ENCODE peak calls at places on chromosomes 1 and 21, in five cellular contexts. One of them, this sample, is unnamed.

GRCh38 chr1:196611873-196612272 is 3.6 kb upstream of the KCNT2 start:
- DNase-seq in HFF-Myc: no peak
- DNase-seq in NB4: no peak
- DNase-seq in adrenal gland: no peak
- DNase-seq in GM23248: no peak
- DNase-seq in this sample: no peak

GRCh38 chr1:169711469-169712308 is at the start of gene SELL:
- DNase-seq in GM23248: peak; percentile 80
- DNase-seq in NB4: peak; percentile 71
- DNase-seq in HFF-Myc: peak; percentile 21
- DNase-seq in adrenal gland: peak; percentile 63
- DNase-seq in this sample: peak; percentile 86

GRCh38 chr1:29420196-29420595 is 183.9 kb downstream of the PTPRU start:
- DNase-seq in HFF-Myc: no peak
- DNase-seq in adrenal gland: no peak
- DNase-seq in NB4: no peak
- DNase-seq in GM23248: no peak
- DNase-seq in this sample: no peak

GRCh38 chr21:44871576-44872265 is 1.8 kb downstream of the PTTG1IP start:
- DNase-seq in GM23248: peak; percentile 94
- DNase-seq in adrenal gland: peak; percentile 74
- DNase-seq in HFF-Myc: no peak
- DNase-seq in NB4: no peak
- DNase-seq in this sample: peak; percentile 37

GRCh38 chr21:7951854-7952519 is 2569.4 kb upstream of the TPTE start:
- DNase-seq in NB4: peak; percentile 26
- DNase-seq in HFF-Myc: no peak
- DNase-seq in adrenal gland: no peak
- DNase-seq in GM23248: no peak
- DNase-seq in this sample: no peak

GRCh38 chr1:43058545-43059360 is 100.1 kb upstream of the SLC2A1 start:
- DNase-seq in NB4: peak; percentile 10
- DNase-seq in GM23248: peak; percentile 55
- DNase-seq in HFF-Myc: no peak
- DNase-seq in adrenal gland: no peak
- DNase-seq in this sample: peak; percentile 33

GRCh38 chr1:9476790-9477463 is 62.3 kb upstream of the SLC25A33 start:
- DNase-seq in HFF-Myc: no peak
- DNase-seq in GM23248: peak; percentile 61
- DNase-seq in NB4: no peak
- DNase-seq in adrenal gland: no peak
- DNase-seq in this sample: no peak

GRCh38 chr1:231527586-231528174 is 789 bp upstream of the TSNAX start:
- DNase-seq in HFF-Myc: no peak
- DNase-seq in GM23248: no peak
- DNase-seq in NB4: no peak
- DNase-seq in adrenal gland: no peak
- DNase-seq in this sample: no peak

GRCh38 chr1:26353976-26354820 is at the start of gene CRYBG2:
- DNase-seq in NB4: no peak
- DNase-seq in adrenal gland: no peak
- DNase-seq in GM23248: no peak
- DNase-seq in HFF-Myc: no peak
- DNase-seq in this sample: no peak

GRCh38 chr1:89918127-89918793 is 76.7 kb upstream of the ZNF326 start:
- DNase-seq in HFF-Myc: peak; percentile 58
- DNase-seq in NB4: no peak
- DNase-seq in adrenal gland: no peak
- DNase-seq in GM23248: peak; percentile 51
- DNase-seq in this sample: no peak

GRCh38 chr1:198778049-198778448 is 139.2 kb downstream of the PTPRC start:
- DNase-seq in GM23248: no peak
- DNase-seq in HFF-Myc: no peak
- DNase-seq in adrenal gland: no peak
- DNase-seq in NB4: no peak
- DNase-seq in this sample: no peak

GRCh38 chr1:207077470-207078377 is 10.9 kb upstream of the C4BPB start:
- DNase-seq in adrenal gland: peak; percentile 68
- DNase-seq in HFF-Myc: peak; percentile 64
- DNase-seq in NB4: peak; percentile 82
- DNase-seq in GM23248: peak; percentile 75
- DNase-seq in this sample: peak; percentile 71

This sample was measured in KBM-7.